ENCODE peak calls at places on chromosomes 7 and 10, in nine cellular contexts. One of them, this sample, is unnamed.

GRCh38 chr7:20218261-20218660 is 1.1 kb upstream of the MACC1 start:
- DNase-seq in NCI-H2081: no peak
- DNase-seq in HFF-Myc: no peak
- DNase-seq in activated CD4-positive, alpha-beta T cell treated with anti-CD3 and anti-CD28 coated beads for 48 hours: no peak
- DNase-seq in stimulated activated CD4-positive, alpha-beta T cell treated with anti-CD3 and anti-CD28 coated beads, Interleukin-1b, Interleukin-23, amount 100 ng/mL, for 48 hours: no peak
- DNase-seq in T-helper 1 cell: no peak
- DNase-seq in NCI-H510A: no peak
- DNase-seq in iPS-NIHi11: no peak
- DNase-seq in adipocyte: no peak
- DNase-seq in this sample: no peak

GRCh38 chr7:957418-958220 is 3.1 kb upstream of the ADAP1 start:
- DNase-seq in NCI-H2081: no peak
- DNase-seq in HFF-Myc: no peak
- DNase-seq in activated CD4-positive, alpha-beta T cell treated with anti-CD3 and anti-CD28 coated beads for 48 hours: no peak
- DNase-seq in stimulated activated CD4-positive, alpha-beta T cell treated with anti-CD3 and anti-CD28 coated beads, Interleukin-1b, Interleukin-23, amount 100 ng/mL, for 48 hours: no peak
- DNase-seq in T-helper 1 cell: no peak
- DNase-seq in NCI-H510A: no peak
- DNase-seq in iPS-NIHi11: peak
- DNase-seq in adipocyte: peak
- DNase-seq in this sample: no peak

GRCh38 chr7:98771519-98772241 is 98.1 kb downstream of the TMEM130 start:
- DNase-seq in NCI-H2081: no peak
- DNase-seq in HFF-Myc: peak
- DNase-seq in activated CD4-positive, alpha-beta T cell treated with anti-CD3 and anti-CD28 coated beads for 48 hours: no peak
- DNase-seq in stimulated activated CD4-positive, alpha-beta T cell treated with anti-CD3 and anti-CD28 coated beads, Interleukin-1b, Interleukin-23, amount 100 ng/mL, for 48 hours: no peak
- DNase-seq in T-helper 1 cell: no peak
- DNase-seq in NCI-H510A: no peak
- DNase-seq in iPS-NIHi11: peak
- DNase-seq in adipocyte: peak
- DNase-seq in this sample: no peak

GRCh38 chr7:155858521-155859061 is 46.3 kb upstream of the SHH start:
- DNase-seq in NCI-H2081: no peak
- DNase-seq in HFF-Myc: no peak
- DNase-seq in activated CD4-positive, alpha-beta T cell treated with anti-CD3 and anti-CD28 coated beads for 48 hours: no peak
- DNase-seq in stimulated activated CD4-positive, alpha-beta T cell treated with anti-CD3 and anti-CD28 coated beads, Interleukin-1b, Interleukin-23, amount 100 ng/mL, for 48 hours: no peak
- DNase-seq in T-helper 1 cell: no peak
- DNase-seq in NCI-H510A: no peak
- DNase-seq in iPS-NIHi11: no peak
- DNase-seq in adipocyte: peak
- DNase-seq in this sample: no peak

GRCh38 chr10:34732926-34733325 is 82.2 kb downstream of the PARD3 start:
- DNase-seq in NCI-H2081: no peak
- DNase-seq in HFF-Myc: no peak
- DNase-seq in activated CD4-positive, alpha-beta T cell treated with anti-CD3 and anti-CD28 coated beads for 48 hours: no peak
- DNase-seq in stimulated activated CD4-positive, alpha-beta T cell treated with anti-CD3 and anti-CD28 coated beads, Interleukin-1b, Interleukin-23, amount 100 ng/mL, for 48 hours: no peak
- DNase-seq in T-helper 1 cell: no peak
- DNase-seq in NCI-H510A: no peak
- DNase-seq in iPS-NIHi11: peak
- DNase-seq in adipocyte: no peak
- DNase-seq in this sample: no peak

GRCh38 chr7:32846630-32847225 is 44.8 kb downstream of the KBTBD2 start:
- DNase-seq in NCI-H2081: peak
- DNase-seq in HFF-Myc: peak
- DNase-seq in activated CD4-positive, alpha-beta T cell treated with anti-CD3 and anti-CD28 coated beads for 48 hours: peak
- DNase-seq in stimulated activated CD4-positive, alpha-beta T cell treated with anti-CD3 and anti-CD28 coated beads, Interleukin-1b, Interleukin-23, amount 100 ng/mL, for 48 hours: peak
- DNase-seq in T-helper 1 cell: peak
- DNase-seq in NCI-H510A: no peak
- DNase-seq in iPS-NIHi11: peak
- DNase-seq in adipocyte: peak
- DNase-seq in this sample: peak

GRCh38 chr10:14023612-14024348 is 306.9 kb downstream of the FRMD4A start:
- DNase-seq in NCI-H2081: no peak
- DNase-seq in HFF-Myc: no peak
- DNase-seq in activated CD4-positive, alpha-beta T cell treated with anti-CD3 and anti-CD28 coated beads for 48 hours: no peak
- DNase-seq in stimulated activated CD4-positive, alpha-beta T cell treated with anti-CD3 and anti-CD28 coated beads, Interleukin-1b, Interleukin-23, amount 100 ng/mL, for 48 hours: no peak
- DNase-seq in T-helper 1 cell: no peak
- DNase-seq in NCI-H510A: no peak
- DNase-seq in iPS-NIHi11: no peak
- DNase-seq in adipocyte: peak
- DNase-seq in this sample: no peak

GRCh38 chr10:72563327-72563932 is 62.4 kb downstream of the MICU1 start:
- DNase-seq in NCI-H2081: no peak
- DNase-seq in HFF-Myc: no peak
- DNase-seq in activated CD4-positive, alpha-beta T cell treated with anti-CD3 and anti-CD28 coated beads for 48 hours: peak
- DNase-seq in stimulated activated CD4-positive, alpha-beta T cell treated with anti-CD3 and anti-CD28 coated beads, Interleukin-1b, Interleukin-23, amount 100 ng/mL, for 48 hours: peak
- DNase-seq in T-helper 1 cell: no peak
- DNase-seq in NCI-H510A: no peak
- DNase-seq in iPS-NIHi11: no peak
- DNase-seq in adipocyte: no peak
- DNase-seq in this sample: no peak

GRCh38 chr10:27147701-27148100 is 6.5 kb downstream of the YME1L1 start:
- DNase-seq in NCI-H2081: no peak
- DNase-seq in HFF-Myc: no peak
- DNase-seq in activated CD4-positive, alpha-beta T cell treated with anti-CD3 and anti-CD28 coated beads for 48 hours: no peak
- DNase-seq in stimulated activated CD4-positive, alpha-beta T cell treated with anti-CD3 and anti-CD28 coated beads, Interleukin-1b, Interleukin-23, amount 100 ng/mL, for 48 hours: no peak
- DNase-seq in T-helper 1 cell: no peak
- DNase-seq in NCI-H510A: no peak
- DNase-seq in iPS-NIHi11: no peak
- DNase-seq in adipocyte: no peak
- DNase-seq in this sample: no peak

GRCh38 chr7:103524042-103524907 is 78.3 kb upstream of the SLC26A5 start:
- DNase-seq in NCI-H2081: peak
- DNase-seq in HFF-Myc: peak
- DNase-seq in activated CD4-positive, alpha-beta T cell treated with anti-CD3 and anti-CD28 coated beads for 48 hours: no peak
- DNase-seq in stimulated activated CD4-positive, alpha-beta T cell treated with anti-CD3 and anti-CD28 coated beads, Interleukin-1b, Interleukin-23, amount 100 ng/mL, for 48 hours: no peak
- DNase-seq in T-helper 1 cell: no peak
- DNase-seq in NCI-H510A: no peak
- DNase-seq in iPS-NIHi11: peak
- DNase-seq in adipocyte: peak
- DNase-seq in this sample: no peak

GRCh38 chr7:33796538-33796937 is 108.8 kb upstream of the BMPER start:
- DNase-seq in NCI-H2081: no peak
- DNase-seq in HFF-Myc: no peak
- DNase-seq in activated CD4-positive, alpha-beta T cell treated with anti-CD3 and anti-CD28 coated beads for 48 hours: no peak
- DNase-seq in stimulated activated CD4-positive, alpha-beta T cell treated with anti-CD3 and anti-CD28 coated beads, Interleukin-1b, Interleukin-23, amount 100 ng/mL, for 48 hours: no peak
- DNase-seq in T-helper 1 cell: no peak
- DNase-seq in NCI-H510A: no peak
- DNase-seq in iPS-NIHi11: no peak
- DNase-seq in adipocyte: no peak
- DNase-seq in this sample: no peak

GRCh38 chr7:11505471-11505870 is 326.5 kb downstream of the THSD7A start:
- DNase-seq in NCI-H2081: no peak
- DNase-seq in HFF-Myc: no peak
- DNase-seq in activated CD4-positive, alpha-beta T cell treated with anti-CD3 and anti-CD28 coated beads for 48 hours: no peak
- DNase-seq in stimulated activated CD4-positive, alpha-beta T cell treated with anti-CD3 and anti-CD28 coated beads, Interleukin-1b, Interleukin-23, amount 100 ng/mL, for 48 hours: no peak
- DNase-seq in T-helper 1 cell: no peak
- DNase-seq in NCI-H510A: no peak
- DNase-seq in iPS-NIHi11: no peak
- DNase-seq in adipocyte: no peak
- DNase-seq in this sample: no peak

GRCh38 chr7:95493247-95493646 is 7.5 kb downstream of the ASB4 start:
- DNase-seq in NCI-H2081: no peak
- DNase-seq in HFF-Myc: no peak
- DNase-seq in activated CD4-positive, alpha-beta T cell treated with anti-CD3 and anti-CD28 coated beads for 48 hours: no peak
- DNase-seq in stimulated activated CD4-positive, alpha-beta T cell treated with anti-CD3 and anti-CD28 coated beads, Interleukin-1b, Interleukin-23, amount 100 ng/mL, for 48 hours: no peak
- DNase-seq in T-helper 1 cell: no peak
- DNase-seq in NCI-H510A: no peak
- DNase-seq in iPS-NIHi11: no peak
- DNase-seq in adipocyte: no peak
- DNase-seq in this sample: no peak

This sample was measured in activated T-helper 9 cell treated with anti-CD3 and anti-CD28 coated beads, Interleukin-2, amount 50 U/mL, for 16 hours.